ENCODE peak calls at places on chromosomes 13 and 19, in seven cellular contexts. W, D, G, P, K, V and M are unnamed samples.

GRCh38 chr13:75749407-75749806 is 113.3 kb downstream of the LMO7 start:
- DNase-seq in W (peak), D (no peak), V (no peak), G (no peak), K (peak), P (no peak), M (no peak)

GRCh38 chr19:3115916-3116602 is 19.8 kb upstream of the GNA15 start:
- DNase-seq in D (no peak), V (no peak), K (no peak), P (no peak), G (no peak), W (no peak), M (no peak)

GRCh38 chr13:54162069-54162468 is 1133.5 kb downstream of the OLFM4 start:
- DNase-seq in K (no peak), V (no peak), D (no peak), P (no peak), W (no peak), G (no peak), M (no peak)

GRCh38 chr19:11736696-11737095 is 2.0 kb downstream of the ZNF823 start:
- DNase-seq in P (peak), D (peak), W (peak), V (peak), K (peak), G (peak), M (no peak)

GRCh38 chr13:45436953-45437352 is 18.8 kb upstream of the SLC25A30 start:
- DNase-seq in D (no peak), W (no peak), K (no peak), V (no peak), G (no peak), P (no peak), M (no peak)

GRCh38 chr19:10227215-10227971 is 3.7 kb downstream of the S1PR2 start:
- DNase-seq in D (no peak), K (no peak), W (no peak), V (no peak), P (peak), G (no peak), M (peak)

GRCh38 chr19:16566161-16566560 is 6.1 kb downstream of the SLC35E1 start:
- DNase-seq in W (no peak), D (peak), G (no peak), V (no peak), P (no peak), K (no peak), M (no peak)

GRCh38 chr19:55257461-55258411 is 1.1 kb downstream of the PPP6R1 start:
- DNase-seq in D (no peak), K (no peak), G (peak), W (peak), P (no peak), V (peak), M (no peak)

GRCh38 chr13:78137404-78138142 is 218.9 kb upstream of the EDNRB start:
- DNase-seq in G (peak), P (no peak), D (peak), W (peak), K (no peak), V (peak), M (peak)

GRCh38 chr19:37932985-37933953 is 26.3 kb downstream of the SIPA1L3 start:
- DNase-seq in D (peak), G (no peak), K (peak), V (peak), P (peak), W (peak), M (no peak)
- H3K27ac ChIP-seq in D (peak), G (peak), K (no peak), V (peak), P (peak), W (no peak), M (no peak)

DNA sequence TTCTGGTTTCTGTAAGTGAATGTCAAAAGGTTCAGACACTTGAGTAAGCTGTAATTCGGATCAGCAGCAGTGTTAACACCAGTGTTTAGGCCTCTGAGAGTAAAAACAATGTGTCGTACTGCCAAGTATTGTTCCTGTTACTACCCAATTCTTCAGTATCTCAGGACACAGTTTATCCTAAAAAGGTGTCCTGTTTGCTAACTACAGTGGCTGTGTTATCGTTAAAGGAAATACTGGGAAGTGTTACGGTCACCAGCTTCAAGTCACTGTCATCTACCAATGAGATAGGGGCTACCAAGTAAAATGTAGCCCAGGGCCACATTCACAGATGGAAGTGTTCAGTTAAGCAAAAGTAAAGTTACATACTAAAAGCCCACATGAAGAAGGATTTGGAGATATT is 2.3 kb upstream of the UPF3A start:
- DNase-seq in P (no peak), V (no peak), D (no peak), K (no peak), W (no peak), G (no peak), M (no peak)
- H3K27ac ChIP-seq in P (no peak), V (peak), D (no peak), K (no peak), W (no peak), G (peak), M (no peak)

DNA sequence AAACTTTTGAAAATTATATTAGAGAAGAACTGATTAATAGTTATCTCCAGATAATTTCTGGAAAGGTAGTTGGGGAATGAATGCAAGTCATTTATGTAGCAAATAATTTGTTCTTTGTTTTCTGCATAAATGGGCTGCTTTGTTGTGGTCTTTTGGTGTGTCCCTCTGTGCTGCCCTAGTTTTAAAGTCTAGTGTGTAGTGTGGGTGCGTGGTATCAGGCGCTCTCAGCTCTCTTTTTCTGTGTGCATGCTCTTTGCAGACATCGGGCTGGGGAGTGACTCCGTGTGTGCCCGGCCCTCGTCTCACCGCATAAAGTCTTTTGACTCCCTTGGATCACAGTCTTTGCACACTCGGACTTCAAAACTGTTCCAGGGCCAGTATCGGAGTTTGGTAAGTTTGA is 94.5 kb downstream of the ARHGEF7 start:
- DNase-seq in W (no peak), V (no peak), D (no peak), P (no peak), K (no peak), G (no peak), M (no peak)
- H3K27ac ChIP-seq in W (peak), V (peak), D (peak), P (peak), K (no peak), G (no peak), M (peak)

GRCh38 chr13:33275916-33276315 is 9.6 kb downstream of the STARD13 start:
- DNase-seq in G (no peak), W (peak), V (no peak), K (no peak), D (no peak), P (no peak), M (no peak)

GRCh38 chr13:33278923-33279322 is 6.6 kb downstream of the STARD13 start:
- DNase-seq in W (no peak), V (no peak), K (no peak), D (no peak), G (no peak), P (no peak), M (no peak)

GRCh38 chr13:33277946-33278345 is 7.6 kb downstream of the STARD13 start:
- DNase-seq in W (no peak), D (peak), V (no peak), P (no peak), K (no peak), G (no peak), M (no peak)

GRCh38 chr13:33276581-33276980 is 9.0 kb downstream of the STARD13 start:
- DNase-seq in V (no peak), D (no peak), P (no peak), W (no peak), G (no peak), K (no peak), M (no peak)

GRCh38 chr13:33277351-33277750 is 8.2 kb downstream of the STARD13 start:
- DNase-seq in G (no peak), W (no peak), V (no peak), P (no peak), D (no peak), K (no peak), M (no peak)
- H3K27ac ChIP-seq in G (no peak), W (peak), V (no peak), P (peak), D (peak), K (no peak), M (no peak)

DNA sequence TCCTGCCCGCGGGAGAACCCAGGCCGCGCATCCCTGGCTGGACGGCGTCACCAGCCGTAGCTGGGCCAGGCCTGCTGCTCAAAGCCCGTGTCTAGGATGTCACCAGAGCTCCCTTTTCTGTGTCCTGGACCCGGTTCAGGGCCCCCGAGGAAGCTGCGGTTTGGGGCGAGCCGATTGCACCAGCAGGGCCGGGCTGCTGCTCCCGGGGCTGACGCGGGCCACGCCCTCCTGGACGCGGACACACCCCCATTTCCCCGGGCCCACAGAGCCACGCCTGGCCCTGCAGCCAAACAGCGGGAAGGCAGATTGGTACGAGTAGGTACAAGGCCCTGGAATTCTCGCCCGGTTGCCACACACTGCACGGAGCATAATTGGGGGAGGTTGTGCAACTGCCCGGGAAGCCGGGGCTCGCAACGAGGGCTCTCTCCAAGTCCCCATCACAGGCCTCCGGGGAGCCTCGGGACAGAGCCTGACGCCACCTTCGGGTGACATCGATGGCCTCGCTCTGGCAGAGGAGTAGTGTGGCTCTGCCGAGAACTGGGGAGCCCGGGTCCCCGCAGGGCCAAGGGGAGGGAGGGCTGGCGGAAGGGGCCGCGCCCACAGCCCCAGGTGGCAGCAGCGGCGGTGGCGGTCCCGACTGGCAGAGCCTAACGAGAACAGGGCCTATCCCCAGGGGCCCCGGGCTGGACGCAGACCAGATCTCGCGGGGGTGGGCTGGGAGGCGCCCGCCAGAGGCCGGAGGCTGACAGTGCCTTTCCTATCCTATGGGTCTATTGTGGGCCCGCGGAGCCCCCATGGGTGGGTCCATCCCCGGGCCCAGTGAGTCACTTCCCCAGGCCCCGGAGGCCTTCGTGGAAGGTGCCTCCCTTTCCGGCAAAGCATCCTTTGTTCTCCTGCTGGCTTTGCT is 23.5 kb downstream of the KCTD15 start:
- DNase-seq in D (peak), G (peak), V (peak), W (peak), K (peak), P (peak), M (no peak)
- H3K27ac ChIP-seq in D (peak), G (no peak), V (peak), W (no peak), K (no peak), P (peak), M (peak)

GRCh38 chr19:6491802-6492592 is 10.1 kb downstream of the TUBB4A start:
- DNase-seq in V (no peak), P (no peak), W (no peak), D (no peak), G (no peak), K (no peak), M (peak)

GRCh38 chr19:6490134-6490533 is 8.5 kb upstream of the DENND1C start:
- DNase-seq in P (no peak), D (no peak), W (no peak), G (no peak), V (no peak), K (no peak), M (no peak)

GRCh38 chr19:6484831-6485230 is 3.2 kb upstream of the DENND1C start:
- DNase-seq in P (no peak), K (no peak), V (no peak), W (no peak), D (no peak), G (no peak), M (no peak)

GRCh38 chr19:6494438-6495036 is 7.6 kb downstream of the TUBB4A start:
- DNase-seq in W (no peak), K (no peak), P (no peak), D (no peak), G (no peak), V (no peak), M (no peak)

DNA sequence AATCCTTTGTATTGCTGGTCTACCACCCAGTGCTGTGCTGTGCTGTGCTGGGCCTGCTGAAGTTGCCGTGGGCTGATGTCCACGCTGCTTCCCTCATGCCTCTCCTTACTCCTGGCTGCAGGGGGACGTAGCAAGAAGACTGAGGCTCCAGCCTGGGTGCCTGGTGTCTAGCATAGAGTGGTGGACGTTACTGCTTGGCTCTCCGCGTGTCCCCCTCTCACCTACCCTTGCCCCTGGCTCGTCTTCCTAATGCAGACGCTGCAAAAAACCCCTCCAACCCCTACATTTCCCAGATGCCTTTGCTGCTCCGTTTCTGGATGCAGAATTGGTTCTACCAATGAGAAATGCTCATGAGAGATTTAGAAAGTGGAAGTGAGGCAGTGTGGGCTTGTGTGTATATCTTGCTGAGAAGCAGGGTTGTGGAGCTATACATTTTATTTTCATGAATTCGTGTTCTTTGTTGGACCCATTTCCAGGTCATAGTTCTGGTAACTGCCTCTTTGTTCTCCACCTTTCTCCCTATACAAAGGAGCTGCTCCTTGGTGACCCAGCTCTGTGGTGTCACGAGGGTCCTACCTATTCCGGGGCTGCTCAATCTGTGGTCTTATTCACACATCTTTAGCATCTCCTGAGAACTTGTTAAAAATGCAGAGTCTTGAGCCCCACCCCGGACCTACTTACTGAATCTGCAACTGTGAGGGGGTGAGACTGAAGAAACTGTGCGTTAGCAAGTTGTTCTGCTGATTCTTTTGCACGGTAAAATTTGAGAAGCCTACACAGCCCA is 7.9 kb upstream of the DENND1C start:
- DNase-seq in V (no peak), D (no peak), G (peak), P (no peak), W (no peak), K (no peak), M (no peak)
- H3K27ac ChIP-seq in V (no peak), D (no peak), G (peak), P (no peak), W (no peak), K (no peak), M (peak)

GRCh38 chr13:113364371-113364932 is 522 bp upstream of the GRTP1 start:
- DNase-seq in W (no peak), K (no peak), D (no peak), V (no peak), G (no peak), P (no peak), M (no peak)

GRCh38 chr13:113367020-113367560 is 3.2 kb upstream of the GRTP1 start:
- DNase-seq in P (no peak), K (no peak), W (no peak), D (no peak), V (no peak), G (no peak), M (no peak)

GRCh38 chr13:113366031-113366588 is 2.2 kb upstream of the GRTP1 start:
- DNase-seq in G (no peak), D (no peak), K (no peak), W (peak), P (no peak), V (no peak), M (no peak)

GRCh38 chr13:113364933-113365371 is 1.0 kb upstream of the GRTP1 start:
- DNase-seq in G (no peak), K (no peak), P (no peak), W (no peak), D (no peak), V (no peak), M (no peak)

GRCh38 chr13:113365551-113365971 is 1.6 kb upstream of the GRTP1 start:
- DNase-seq in W (no peak), P (no peak), D (no peak), V (no peak), K (no peak), G (no peak), M (no peak)
- H3K27ac ChIP-seq in W (no peak), P (no peak), D (no peak), V (no peak), K (no peak), G (no peak), M (no peak)

GRCh38 chr19:2040647-2041435 is 10.2 kb downstream of the MKNK2 start:
- DNase-seq in G (no peak), P (no peak), D (no peak), W (no peak), K (peak), V (no peak), M (no peak)

GRCh38 chr19:2041686-2042484 is 9.2 kb downstream of the MKNK2 start:
- DNase-seq in W (peak), D (peak), K (peak), V (peak), P (peak), G (peak), M (peak)

GRCh38 chr19:2039959-2040646 is 10.9 kb downstream of the MKNK2 start:
- DNase-seq in K (peak), G (no peak), P (no peak), W (no peak), D (no peak), V (no peak), M (no peak)

GRCh38 chr19:2042485-2043268 is 8.4 kb downstream of the MKNK2 start:
- DNase-seq in G (no peak), V (peak), W (no peak), D (no peak), P (no peak), K (peak), M (no peak)

GRCh38 chr19:2041436-2041685 is 9.7 kb downstream of the MKNK2 start:
- DNase-seq in G (no peak), K (no peak), W (no peak), P (no peak), D (no peak), V (peak), M (no peak)
- H3K27ac ChIP-seq in G (peak), K (peak), W (no peak), P (peak), D (peak), V (peak), M (peak)

GRCh38 chr19:710767-711166 is 2.0 kb downstream of the PALM start:
- DNase-seq in P (peak), K (no peak), V (no peak), G (no peak), W (no peak), D (no peak), M (no peak)
- H3K27ac ChIP-seq in P (peak), K (no peak), V (peak), G (no peak), W (no peak), D (no peak), M (peak)